ENCODE peak calls at places on chromosomes 4 and X, in nine cellular contexts. D, E, R, V, G, L, U, P and J are unnamed samples.

GRCh38 chrX:150902434-150903109 is 4.1 kb upstream of the CD99L2 start:
- DNase-seq in U (no peak), L (no peak), P (no peak), R (no peak), V (no peak), D (no peak), G (no peak), E (no peak), J (no peak)

GRCh38 chr4:54783402-54784110 is 125.8 kb downstream of the KIT start:
- DNase-seq in V (peak; percentile 32), L (no peak), D (no peak), G (no peak), E (no peak), P (no peak), R (no peak), U (no peak), J (no peak)

GRCh38 chr4:26175016-26175786 is 145.6 kb upstream of the RBPJ start:
- DNase-seq in U (no peak), G (no peak), E (no peak), R (no peak), L (no peak), V (no peak), P (no peak), D (no peak), J (no peak)

GRCh38 chrX:136814847-136815634 is 34.3 kb upstream of the ARHGEF6 start:
- DNase-seq in E (no peak), G (no peak), U (no peak), D (no peak), P (no peak), V (no peak), L (no peak), R (no peak), J (no peak)

GRCh38 chr4:152780267-152780811 is 585 bp downstream of the ARFIP1 start:
- DNase-seq in V (peak; percentile 21), L (peak; percentile 56), E (no peak), G (peak; percentile 13), U (no peak), R (no peak), D (no peak), P (peak; percentile 38), J (no peak)

GRCh38 chr4:84738622-84739021 is 155.7 kb downstream of the CDS1 start:
- DNase-seq in R (no peak), E (no peak), G (no peak), U (no peak), D (no peak), V (no peak), L (no peak), P (no peak), J (no peak)

GRCh38 chr4:164931551-164932324 is 45.7 kb downstream of the TRIM61 start:
- DNase-seq in D (no peak), L (peak; percentile 44), U (no peak), G (no peak), P (peak; percentile 76), R (no peak), E (no peak), V (no peak), J (no peak)

GRCh38 chr4:8939887-8940742 is 68.5 kb upstream of the HMX1 start:
- DNase-seq in G (no peak), R (no peak), P (no peak), V (no peak), L (peak; percentile 16), U (no peak), E (no peak), D (no peak), J (no peak)

GRCh38 chr4:48914311-48914710 is 7.7 kb upstream of the OCIAD2 start:
- DNase-seq in D (no peak), V (no peak), U (no peak), P (no peak), G (no peak), E (no peak), R (peak; percentile 19), L (no peak), J (no peak)

GRCh38 chrX:94908171-94908570 is 1234.2 kb downstream of the FAM133A start:
- DNase-seq in G (no peak), E (no peak), L (no peak), D (no peak), V (no peak), P (no peak), R (no peak), U (no peak), J (no peak)

GRCh38 chr4:162410854-162411253 is 247.1 kb upstream of the FSTL5 start:
- DNase-seq in E (no peak), L (no peak), V (no peak), R (no peak), D (no peak), G (no peak), P (no peak), U (no peak), J (no peak)

GRCh38 chr4:40662962-40663604 is 33.4 kb upstream of the RBM47 start:
- DNase-seq in R (no peak), V (peak; percentile 39), G (no peak), E (no peak), D (peak; percentile 44), P (peak; percentile 52), U (no peak), L (peak; percentile 51), J (no peak)

GRCh38 chr4:77695769-77696168 is 90.1 kb downstream of the CXCL13 start:
- DNase-seq in E (no peak), D (peak; percentile 95), V (peak; percentile 71), G (no peak), L (peak; percentile 83), R (no peak), P (peak; percentile 88), U (no peak), J (no peak)

GRCh38 chr4:142202404-142203332 is 566.3 kb downstream of the IL15 start:
- DNase-seq in V (no peak), L (no peak), G (no peak), P (no peak), U (peak; percentile 20), E (no peak), D (no peak), R (no peak), J (no peak)

GRCh38 chr4:110224812-110225211 is 26.4 kb upstream of the ELOVL6 start:
- DNase-seq in E (no peak), V (no peak), G (no peak), R (no peak), U (no peak), P (no peak), D (no peak), L (no peak), J (no peak)

GRCh38 chrX:427812-428725 is 41.4 kb upstream of the PPP2R3B start:
- DNase-seq in U (no peak), D (peak; percentile 51), G (no peak), E (no peak), P (no peak), V (peak; percentile 10), R (no peak), L (no peak), J (peak; percentile 60)

GRCh38 chr4:132384709-132385108 is 764.4 kb upstream of the PCDH10 start:
- DNase-seq in L (no peak), G (no peak), R (no peak), V (no peak), E (no peak), D (peak; percentile 6), P (no peak), U (no peak), J (no peak)

GRCh38 chrX:15908891-15909290 is 54.3 kb upstream of the AP1S2 start:
- DNase-seq in D (no peak), E (no peak), R (no peak), G (no peak), L (no peak), U (no peak), P (no peak), V (no peak), J (no peak)

GRCh38 chr4:107380836-107381438 is 339.1 kb downstream of the PAPSS1 start:
- DNase-seq in E (no peak), U (no peak), V (no peak), R (no peak), G (no peak), D (no peak), P (peak; percentile 32), L (peak; percentile 36), J (no peak)